ENCODE peak calls at places on chromosome 7, in ten cellular contexts. B is Panc1; U is NCI-H187; Q is GM04504; X is activated naive CD4-positive, alpha-beta T cell treated with Interleukin-2 at 50 U/mL for 16 hours; D is hippocampal formation; O is HT1080; I is GM13977; M is iris pigment epithelial cell; T is NCI-H524. G is an unnamed sample.

GRCh38 chr7:48112431-48113165 is 23.5 kb downstream of the UPP1 start:
- DNase-seq in B (no peak), I (no peak), U (no peak), O (peak; percentile 13), Q (no peak), X (no peak), D (no peak), T (no peak), M (peak; percentile 70), G (no peak)

GRCh38 chr7:99707096-99707495 is 27.3 kb upstream of the CYP3A5 start:
- DNase-seq in T (no peak), U (no peak), X (no peak), O (no peak), D (no peak), I (no peak), Q (no peak), B (no peak), M (peak; percentile 49), G (no peak)

GRCh38 chr7:126447984-126448383 is 804.8 kb downstream of the GRM8 start:
- DNase-seq in I (no peak), D (no peak), M (no peak), T (no peak), O (no peak), Q (no peak), U (no peak), X (no peak), B (no peak), G (no peak)

GRCh38 chr7:47264021-47264651 is 317.8 kb downstream of the TNS3 start:
- DNase-seq in D (no peak), I (no peak), B (no peak), Q (no peak), X (no peak), T (no peak), M (no peak), O (no peak), U (no peak), G (no peak)

GRCh38 chr7:95331004-95331337 is 6.6 kb upstream of the PON1 start:
- DNase-seq in O (no peak), B (no peak), X (no peak), D (no peak), T (no peak), I (no peak), M (no peak), Q (no peak), U (no peak), G (no peak)

GRCh38 chr7:116305485-116306408 is 95.4 kb downstream of the TES start:
- DNase-seq in O (no peak), D (no peak), U (no peak), Q (no peak), I (no peak), T (no peak), X (no peak), M (peak; percentile 53), B (no peak), G (no peak)

GRCh38 chr7:164882-165660 is 27.3 kb upstream of the FAM20C start:
- DNase-seq in D (peak; percentile 29), U (no peak), T (no peak), Q (no peak), B (no peak), X (no peak), O (no peak), M (no peak), I (no peak), G (no peak)

GRCh38 chr7:130966246-130967009 is 232.4 kb upstream of the KLF14 start:
- DNase-seq in B (no peak), I (no peak), U (no peak), X (no peak), M (peak; percentile 86), T (no peak), Q (peak; percentile 55), O (peak; percentile 40), D (no peak), G (no peak)

GRCh38 chr7:138396251-138397070 is 63.6 kb upstream of the TRIM24 start:
- DNase-seq in B (no peak), U (no peak), X (no peak), Q (no peak), T (peak; percentile 44), O (no peak), M (no peak), I (peak; percentile 53), D (no peak), G (peak; percentile 47)

G was measured in MM.1S.